ENCODE peak calls at places on chromosome 6, in nine cellular contexts. H is uterus; O is fibroblast of lung; Q is naive thymus-derived CD4-positive, alpha-beta T cell; G is heart left ventricle; A is GM23248; Z is ovary; J is right lobe of liver; T is IMR-90. P is an unnamed sample.

GRCh38 chr6:93124226-93124625 is 295.1 kb downstream of the EPHA7 start:
- DNase-seq in H (no peak), O (no peak), Q (no peak), G (no peak), A (no peak), Z (no peak), J (no peak), T (no peak), P (no peak)

GRCh38 chr6:7758456-7758855 is 32.6 kb downstream of the BMP6 start:
- DNase-seq in H (no peak), O (peak; percentile 98), Q (no peak), G (peak; percentile 36), A (peak; percentile 95), Z (peak; percentile 46), J (no peak), T (peak; percentile 79), P (no peak)

GRCh38 chr6:28082939-28083338 is 2.6 kb downstream of the ZNF165 start:
- DNase-seq in H (no peak), O (no peak), Q (no peak), G (no peak), A (peak; percentile 18), Z (no peak), J (no peak), T (no peak), P (no peak)

GRCh38 chr6:1054653-1055014 is 257.3 kb upstream of the FOXQ1 start:
- DNase-seq in H (no peak), O (no peak), Q (no peak), G (no peak), A (no peak), Z (no peak), J (no peak), T (no peak), P (no peak)

GRCh38 chr6:122734529-122735203 is 44.9 kb upstream of the FABP7 start:
- DNase-seq in H (no peak), O (no peak), Q (no peak), G (no peak), A (no peak), Z (no peak), J (no peak), T (no peak), P (no peak)

GRCh38 chr6:110287462-110288341 is 70.4 kb downstream of the METTL24 start:
- DNase-seq in H (no peak), O (no peak), Q (no peak), G (no peak), A (no peak), Z (no peak), J (no peak), T (no peak), P (no peak)

GRCh38 chr6:31740397-31741223 is 805 bp downstream of the MSH5 start:
- DNase-seq in H (no peak), O (no peak), Q (no peak), G (no peak), A (peak; percentile 66), Z (no peak), J (peak; percentile 43), T (no peak), P (no peak)

GRCh38 chr6:114364295-114364694 is 21.5 kb upstream of the HS3ST5 start:
- DNase-seq in H (no peak), O (peak; percentile 72), Q (no peak), G (no peak), A (peak; percentile 44), Z (no peak), J (no peak), T (peak; percentile 78), P (no peak)

GRCh38 chr6:45986746-45987274 is 28.9 kb downstream of the CLIC5 start:
- DNase-seq in H (no peak), O (no peak), Q (no peak), G (peak; percentile 64), A (no peak), Z (no peak), J (no peak), T (no peak), P (no peak)

GRCh38 chr6:7129784-7130569 is 22.2 kb downstream of the RREB1 start:
- DNase-seq in H (no peak), O (peak; percentile 77), Q (no peak), G (no peak), A (peak; percentile 96), Z (no peak), J (peak; percentile 84), T (peak; percentile 65), P (no peak)

GRCh38 chr6:16674666-16675392 is 86.4 kb downstream of the ATXN1 start:
- DNase-seq in H (no peak), O (peak; percentile 84), Q (no peak), G (no peak), A (peak; percentile 63), Z (no peak), J (no peak), T (peak; percentile 49), P (no peak)

GRCh38 chr6:48084201-48084600 is 26.8 kb downstream of the PTCHD4 start:
- DNase-seq in H (no peak), O (no peak), Q (no peak), G (no peak), A (peak; percentile 34), Z (no peak), J (no peak), T (peak; percentile 2), P (no peak)

GRCh38 chr6:144008501-144009245 is 614 bp upstream of the PLAGL1 start:
- DNase-seq in H (no peak), O (no peak), Q (no peak), G (no peak), A (peak; percentile 22), Z (no peak), J (no peak), T (no peak), P (no peak)

GRCh38 chr6:125952764-125953501 is 3.6 kb upstream of the HINT3 start:
- DNase-seq in H (no peak), O (peak; percentile 14), Q (no peak), G (no peak), A (peak; percentile 69), Z (no peak), J (peak; percentile 23), T (peak; percentile 53), P (no peak)
- H3K4me3 ChIP-seq in H (no peak overlapping the region), O (no peak overlapping the region), Q (no peak overlapping the region), G (no peak overlapping the region), A (no peak overlapping the region), Z (no peak overlapping the region), J (no peak overlapping the region), T (no peak overlapping the region), P (no peak overlapping the region)

DNA sequence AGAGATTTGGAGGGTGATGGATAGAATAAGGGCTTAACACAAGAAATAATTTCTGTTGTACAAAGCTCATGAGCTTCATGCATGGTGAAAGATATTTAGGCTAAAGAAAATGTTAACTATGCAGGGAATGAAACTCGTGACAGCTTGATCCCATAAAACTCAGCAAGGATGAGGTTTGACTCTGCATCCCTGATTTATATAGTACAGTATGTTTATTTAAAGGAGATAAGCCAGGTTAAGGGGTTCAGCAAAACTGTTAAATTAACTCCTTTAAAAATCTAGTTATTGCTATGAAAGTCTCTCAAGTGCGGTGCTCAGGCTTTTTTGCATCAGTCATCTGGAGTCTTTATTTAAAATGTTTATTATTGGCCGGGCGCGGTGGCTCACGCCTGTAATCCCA is 326.4 kb downstream of the LAMA2 start:
- DNase-seq in H (no peak), O (peak; percentile 14), Q (no peak), G (no peak), A (no peak), Z (no peak), J (no peak), T (peak; percentile 18), P (no peak)
- H3K27ac ChIP-seq in H (no peak overlapping the region), O (no peak overlapping the region), Q (no peak overlapping the region), G (no peak overlapping the region), A (no peak overlapping the region), Z (no peak overlapping the region), J (no peak overlapping the region), T (no peak overlapping the region), P (no peak overlapping the region)

GRCh38 chr6:53437557-53438202 is 88.9 kb upstream of the ELOVL5 start:
- DNase-seq in H (no peak), O (peak; percentile 89), Q (no peak), G (no peak), A (peak; percentile 90), Z (no peak), J (no peak), T (peak; percentile 91), P (no peak)
- H3K4me1 ChIP-seq in H (no peaks in the 10 kb centered on the region), O (peaks cover 3% of the 10 kb centered on the region), Q (no peaks in the 10 kb centered on the region), G (peaks cover 27% of the 10 kb centered on the region), A (peaks cover 65% of the 10 kb centered on the region), Z (no peaks in the 10 kb centered on the region), J (peaks cover 16% of the 10 kb centered on the region), T (peaks cover 10% of the 10 kb centered on the region), P (no peaks in the 10 kb centered on the region)

GRCh38 chr6:157322792-157323113 is 566 bp downstream of the TMEM242 start:
- DNase-seq in H (no peak), O (no peak), Q (no peak), G (no peak), A (no peak), Z (no peak), J (no peak), T (no peak), P (no peak)

GRCh38 chr6:157314705-157315321 is 8.5 kb downstream of the TMEM242 start:
- DNase-seq in H (no peak), O (peak; percentile 75), Q (peak; percentile 43), G (no peak), A (peak; percentile 84), Z (no peak), J (no peak), T (peak; percentile 85), P (no peak)

GRCh38 chr6:157313531-157314467 is 9.5 kb downstream of the TMEM242 start:
- DNase-seq in H (no peak), O (no peak), Q (no peak), G (no peak), A (no peak), Z (no peak), J (no peak), T (no peak), P (no peak)

GRCh38 chr6:157312733-157313132 is 10.6 kb downstream of the TMEM242 start:
- DNase-seq in H (no peak), O (no peak), Q (no peak), G (no peak), A (peak; percentile 9), Z (no peak), J (no peak), T (peak; percentile 14), P (no peak)

GRCh38 chr6:157317129-157317814 is 6.0 kb downstream of the TMEM242 start:
- DNase-seq in H (peak; percentile 89), O (peak; percentile 84), Q (no peak), G (peak; percentile 78), A (peak; percentile 86), Z (peak; percentile 62), J (peak; percentile 75), T (peak; percentile 92), P (no peak)
- H3K4me3 ChIP-seq in H (no peak overlapping the region), O (no peak overlapping the region), Q (no peak overlapping the region), G (no peak overlapping the region), A (no peak overlapping the region), Z (no peak overlapping the region), J (no peak overlapping the region), T (no peak overlapping the region), P (no peak overlapping the region)

GRCh38 chr6:51598171-51598570 is 489.2 kb downstream of the PKHD1 start:
- DNase-seq in H (no peak), O (no peak), Q (no peak), G (no peak), A (no peak), Z (no peak), J (no peak), T (no peak), P (no peak)
- H3K27ac ChIP-seq in H (no peak overlapping the region), O (no peak overlapping the region), Q (no peak overlapping the region), G (no peak overlapping the region), A (no peak overlapping the region), Z (no peak overlapping the region), J (no peak overlapping the region), T (no peak overlapping the region), P (no peak overlapping the region)

GRCh38 chr6:166168616-166169548 is 1.2 kb upstream of the TBXT start:
- DNase-seq in H (no peak), O (no peak), Q (no peak), G (no peak), A (no peak), Z (no peak), J (no peak), T (no peak), P (no peak)
- H3K4me1 ChIP-seq in H (no peaks in the 10 kb centered on the region), O (no peaks in the 10 kb centered on the region), Q (no peaks in the 10 kb centered on the region), G (peaks cover 27% of the 10 kb centered on the region), A (no peaks in the 10 kb centered on the region), Z (peaks cover 3% of the 10 kb centered on the region), J (no peaks in the 10 kb centered on the region), T (no peaks in the 10 kb centered on the region), P (peaks cover 14% of the 10 kb centered on the region)